ENCODE peak calls at places on chromosome 16, in five cellular contexts. U is effector memory CD4-positive, alpha-beta T cell; A is AG04449; W is AG09309; L is lower leg skin. Y is an unnamed sample.

GRCh38 chr16:2598133-2598641 is 60.4 kb downstream of the PDPK1 start:
- DNase-seq in U (no peak), A (no peak), W (no peak), L (peak; percentile 81), Y (no peak)

GRCh38 chr16:60230666-60231065 is 1496.5 kb upstream of the GOT2 start:
- DNase-seq in U (no peak), A (no peak), W (no peak), L (no peak), Y (no peak)

GRCh38 chr16:84505249-84506156 is 1.0 kb upstream of the MEAK7 start:
- DNase-seq in U (no peak), A (no peak), W (no peak), L (peak; percentile 83), Y (no peak)

GRCh38 chr16:68802190-68802589 is 41.1 kb upstream of the TANGO6 start:
- DNase-seq in U (no peak), A (no peak), W (peak; percentile 86), L (no peak), Y (no peak)

GRCh38 chr16:88453621-88454314 is 688 bp downstream of the ZFPM1 start:
- DNase-seq in U (peak; percentile 47), A (no peak), W (no peak), L (no peak), Y (no peak)

GRCh38 chr16:25065899-25066298 is 45.6 kb upstream of the LCMT1 start:
- DNase-seq in U (no peak), A (no peak), W (no peak), L (no peak), Y (no peak)

GRCh38 chr16:84879569-84880487 is 60.0 kb downstream of the CRISPLD2 start:
- DNase-seq in U (no peak), A (no peak), W (no peak), L (no peak), Y (no peak)

GRCh38 chr16:48347980-48348379 is 37.2 kb downstream of the SIAH1 start:
- DNase-seq in U (no peak), A (no peak), W (no peak), L (no peak), Y (no peak)

GRCh38 chr16:3542601-3543373 is 34.4 kb downstream of the NLRC3 start:
- DNase-seq in U (no peak), A (no peak), W (no peak), L (no peak), Y (no peak)

GRCh38 chr16:8931864-8932263 is 31.8 kb downstream of the USP7 start:
- DNase-seq in U (peak; percentile 29), A (no peak), W (no peak), L (no peak), Y (no peak)

GRCh38 chr16:89602273-89602951 is 11.0 kb upstream of the DPEP1 start:
- DNase-seq in U (peak; percentile 15), A (no peak), W (peak; percentile 43), L (no peak), Y (peak; percentile 87)

GRCh38 chr16:8740775-8741355 is 56.6 kb downstream of the TMEM186 start:
- DNase-seq in U (no peak), A (no peak), W (no peak), L (no peak), Y (no peak)

GRCh38 chr16:65121870-65122723 is at the start of gene CDH11:
- DNase-seq in U (no peak), A (no peak), W (peak; percentile 70), L (peak; percentile 88), Y (no peak)

GRCh38 chr16:3012246-3012645 is 477 bp upstream of the CLDN9 start:
- DNase-seq in U (no peak), A (no peak), W (no peak), L (no peak), Y (no peak)

GRCh38 chr16:77579283-77579985 is 142.9 kb upstream of the NUDT7 start:
- DNase-seq in U (no peak), A (no peak), W (no peak), L (no peak), Y (no peak)

GRCh38 chr16:55037051-55037450 is 106.4 kb downstream of the IRX5 start:
- DNase-seq in U (no peak), A (no peak), W (no peak), L (peak; percentile 21), Y (no peak)

GRCh38 chr16:14564881-14565687 is 65.0 kb downstream of the PARN start:
- DNase-seq in U (no peak), A (no peak), W (peak; percentile 16), L (no peak), Y (no peak)

GRCh38 chr16:48936811-48937210 is 326.8 kb upstream of the N4BP1 start:
- DNase-seq in U (no peak), A (no peak), W (no peak), L (no peak), Y (no peak)

GRCh38 chr16:89924298-89924924 is 1.3 kb downstream of the TUBB3 start:
- DNase-seq in U (no peak), A (no peak), W (no peak), L (no peak), Y (no peak)

GRCh38 chr16:725041-725376 is 1.2 kb downstream of the CCDC78 start:
- DNase-seq in U (no peak), A (no peak), W (no peak), L (no peak), Y (no peak)

GRCh38 chr16:15953929-15954813 is 4.8 kb downstream of the ABCC1 start:
- DNase-seq in U (no peak), A (no peak), W (no peak), L (no peak), Y (no peak)

GRCh38 chr16:15951852-15952251 is 2.4 kb downstream of the ABCC1 start:
- DNase-seq in U (no peak), A (no peak), W (no peak), L (no peak), Y (no peak)

GRCh38 chr16:15950869-15951268 is 1.5 kb downstream of the ABCC1 start:
- DNase-seq in U (no peak), A (no peak), W (no peak), L (no peak), Y (no peak)

GRCh38 chr16:15953477-15953876 is 4.1 kb downstream of the ABCC1 start:
- DNase-seq in U (no peak), A (no peak), W (no peak), L (no peak), Y (no peak)

DNA sequence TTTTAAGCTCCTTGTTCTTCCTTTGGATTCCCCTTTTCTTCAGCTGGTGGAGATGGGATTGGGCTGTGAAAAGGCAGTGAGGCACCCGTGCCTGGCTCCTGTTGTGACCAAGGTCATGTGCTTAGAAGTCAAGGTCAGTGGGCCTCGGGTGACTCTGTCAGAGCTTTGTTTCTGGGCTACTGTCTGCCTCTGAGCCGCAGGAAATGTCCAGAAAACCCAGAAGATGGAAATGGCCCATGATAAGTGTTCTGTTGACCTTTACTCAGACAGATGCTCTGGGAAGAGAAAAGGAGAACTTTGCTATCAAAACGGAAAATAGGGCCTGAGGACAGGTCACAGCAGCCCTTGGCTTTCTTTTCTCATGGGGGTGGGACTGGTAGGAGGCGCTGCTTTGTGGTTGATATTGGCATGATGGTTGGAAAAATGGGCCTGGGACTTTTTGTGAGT is 2.9 kb downstream of the ABCC1 start:
- DNase-seq in U (no peak), A (no peak), W (no peak), L (no peak), Y (no peak)
- H3K4me3 ChIP-seq in U (no peak overlapping the region), A (no peak overlapping the region), W (no peak overlapping the region), L (no peak overlapping the region), Y (no peak overlapping the region)

GRCh38 chr16:31183432-31184428 is 3.8 kb downstream of the FUS start:
- DNase-seq in U (no peak), A (no peak), W (no peak), L (no peak), Y (no peak)

GRCh38 chr16:31179747-31180458 is at the start of gene FUS:
- DNase-seq in U (peak; percentile 86), A (peak; percentile 47), W (peak; percentile 54), L (peak; percentile 98), Y (no peak)

GRCh38 chr16:31184888-31185287 is 4.9 kb downstream of the FUS start:
- DNase-seq in U (no peak), A (no peak), W (no peak), L (no peak), Y (no peak)

GRCh38 chr16:31181102-31181830 is 1.3 kb downstream of the FUS start:
- DNase-seq in U (peak; percentile 33), A (no peak), W (no peak), L (peak; percentile 89), Y (no peak)

GRCh38 chr16:31182391-31182790 is 2.5 kb downstream of the FUS start:
- DNase-seq in U (no peak), A (no peak), W (no peak), L (no peak), Y (no peak)
- H3K4me3 ChIP-seq in U (peak overlapping the region; percentile 98), A (peak overlapping the region; percentile 95), W (peak overlapping the region; percentile 90), L (no peak overlapping the region), Y (peak overlapping the region; percentile 63)

GRCh38 chr16:67277294-67277998 is 1.9 kb upstream of the PLEKHG4 start:
- DNase-seq in U (no peak), A (peak; percentile 96), W (peak; percentile 98), L (no peak), Y (peak; percentile 98)
- H3K4me3 ChIP-seq in U (no peak overlapping the region), A (peak overlapping the region; percentile 71), W (no peak overlapping the region), L (no peak overlapping the region), Y (no peak overlapping the region)

GRCh38 chr16:56589141-56590039 is at the start of gene MT3:
- DNase-seq in U (no peak), A (no peak), W (no peak), L (peak; percentile 78), Y (no peak)
- H3K4me3 ChIP-seq in U (peak within 1 kb of the TSS; percentile 54), A (peak within 1 kb of the TSS; percentile 46), W (peak within 1 kb of the TSS; percentile 28), L (no peak within 1 kb of the TSS), Y (peak within 1 kb of the TSS; percentile 28)

GRCh38 chr16:23092072-23092800 is 57.0 kb downstream of the USP31 start:
- DNase-seq in U (no peak), A (no peak), W (no peak), L (no peak), Y (no peak)
- H3K4me3 ChIP-seq in U (no peak overlapping the region), A (no peak overlapping the region), W (no peak overlapping the region), L (no peak overlapping the region), Y (no peak overlapping the region)

Y was measured in kidney epithelial cell.